ENCODE peak calls at places on chromosome 19, in six cellular contexts. One of them, this sample, is unnamed.
A peak's percentile ranks its signal among the peaks of the same experiment; 100 is the strongest.

GRCh38 chr19:2171349-2172145 is 7.8 kb downstream of the DOT1L start:
- DNase-seq in OCI-LY7: peak; percentile 82
- DNase-seq in heart left ventricle: peak; percentile 71
- DNase-seq in dorsolateral prefrontal cortex: no peak
- DNase-seq in cardiac fibroblast: peak; percentile 49
- DNase-seq in H1: peak; percentile 63
- DNase-seq in this sample: peak; percentile 75

GRCh38 chr19:5804516-5805464 is at the start of gene NRTN:
- DNase-seq in OCI-LY7: peak; percentile 67
- DNase-seq in dorsolateral prefrontal cortex: no peak
- DNase-seq in H1: peak; percentile 77
- DNase-seq in cardiac fibroblast: no peak
- DNase-seq in heart left ventricle: no peak
- DNase-seq in this sample: no peak

GRCh38 chr19:32911467-32911866 is 41.9 kb upstream of the SLC7A9 start:
- DNase-seq in OCI-LY7: no peak
- DNase-seq in heart left ventricle: no peak
- DNase-seq in H1: no peak
- DNase-seq in cardiac fibroblast: no peak
- DNase-seq in dorsolateral prefrontal cortex: no peak
- DNase-seq in this sample: no peak

GRCh38 chr19:2962018-2962670 is 15.2 kb upstream of the TLE6 start:
- DNase-seq in dorsolateral prefrontal cortex: peak; percentile 56
- DNase-seq in OCI-LY7: peak; percentile 87
- DNase-seq in H1: peak; percentile 69
- DNase-seq in cardiac fibroblast: peak; percentile 92
- DNase-seq in heart left ventricle: peak; percentile 45
- DNase-seq in this sample: peak; percentile 88

GRCh38 chr19:38036707-38037106 is 129.7 kb downstream of the SIPA1L3 start:
- DNase-seq in dorsolateral prefrontal cortex: no peak
- DNase-seq in H1: no peak
- DNase-seq in heart left ventricle: no peak
- DNase-seq in cardiac fibroblast: no peak
- DNase-seq in OCI-LY7: peak; percentile 69
- DNase-seq in this sample: no peak

GRCh38 chr19:632228-633067 is 889 bp downstream of the POLRMT start:
- DNase-seq in heart left ventricle: no peak
- DNase-seq in OCI-LY7: peak; percentile 63
- DNase-seq in dorsolateral prefrontal cortex: no peak
- DNase-seq in cardiac fibroblast: peak; percentile 65
- DNase-seq in H1: peak; percentile 73
- DNase-seq in this sample: no peak

GRCh38 chr19:15378529-15379082 is 981 bp downstream of the AKAP8 start:
- DNase-seq in heart left ventricle: no peak
- DNase-seq in cardiac fibroblast: peak; percentile 61
- DNase-seq in OCI-LY7: peak; percentile 73
- DNase-seq in H1: no peak
- DNase-seq in dorsolateral prefrontal cortex: peak; percentile 41
- DNase-seq in this sample: peak; percentile 27

GRCh38 chr19:30523791-30524190 is 151.6 kb downstream of the ZNF536 start:
- DNase-seq in dorsolateral prefrontal cortex: no peak
- DNase-seq in OCI-LY7: no peak
- DNase-seq in cardiac fibroblast: no peak
- DNase-seq in heart left ventricle: no peak
- DNase-seq in H1: no peak
- DNase-seq in this sample: no peak

GRCh38 chr19:10552596-10553053 is 8.9 kb downstream of the ATG4D start:
- DNase-seq in H1: peak; percentile 85
- DNase-seq in heart left ventricle: no peak
- DNase-seq in cardiac fibroblast: peak; percentile 44
- DNase-seq in dorsolateral prefrontal cortex: peak; percentile 28
- DNase-seq in OCI-LY7: peak; percentile 65
- DNase-seq in this sample: peak; percentile 85

GRCh38 chr19:1466018-1466460 is 13.0 kb downstream of the C19orf25 start:
- DNase-seq in OCI-LY7: no peak
- DNase-seq in heart left ventricle: no peak
- DNase-seq in H1: peak; percentile 63
- DNase-seq in dorsolateral prefrontal cortex: no peak
- DNase-seq in cardiac fibroblast: no peak
- DNase-seq in this sample: no peak

GRCh38 chr19:5090780-5091575 is 122.1 kb downstream of the KDM4B start:
- DNase-seq in OCI-LY7: no peak
- DNase-seq in dorsolateral prefrontal cortex: peak; percentile 66
- DNase-seq in H1: no peak
- DNase-seq in heart left ventricle: peak; percentile 73
- DNase-seq in cardiac fibroblast: peak; percentile 14
- DNase-seq in this sample: peak; percentile 35

GRCh38 chr19:56333506-56333905 is 18.9 kb upstream of the ZSCAN5A start:
- DNase-seq in heart left ventricle: no peak
- DNase-seq in OCI-LY7: peak; percentile 61
- DNase-seq in cardiac fibroblast: peak; percentile 80
- DNase-seq in dorsolateral prefrontal cortex: no peak
- DNase-seq in H1: peak; percentile 49
- DNase-seq in this sample: peak; percentile 65

GRCh38 chr19:2686347-2686746 is 16.1 kb downstream of the GNG7 start:
- DNase-seq in heart left ventricle: no peak
- DNase-seq in H1: no peak
- DNase-seq in OCI-LY7: no peak
- DNase-seq in cardiac fibroblast: no peak
- DNase-seq in dorsolateral prefrontal cortex: peak; percentile 63
- DNase-seq in this sample: no peak

GRCh38 chr19:50025794-50026549 is at the start of gene ZNF473:
- DNase-seq in dorsolateral prefrontal cortex: peak; percentile 96
- DNase-seq in heart left ventricle: peak; percentile 96
- DNase-seq in OCI-LY7: peak; percentile 97
- DNase-seq in cardiac fibroblast: peak; percentile 98
- DNase-seq in H1: peak; percentile 90
- DNase-seq in this sample: no peak

GRCh38 chr19:50250450-50251136 is 47.2 kb downstream of the MYH14 start:
- DNase-seq in OCI-LY7: no peak
- DNase-seq in dorsolateral prefrontal cortex: no peak
- DNase-seq in cardiac fibroblast: no peak
- DNase-seq in H1: no peak
- DNase-seq in heart left ventricle: no peak
- DNase-seq in this sample: no peak

GRCh38 chr19:18915639-18916038 is 3.5 kb downstream of the COPE start:
- DNase-seq in H1: peak; percentile 68
- DNase-seq in heart left ventricle: no peak
- DNase-seq in cardiac fibroblast: peak; percentile 44
- DNase-seq in dorsolateral prefrontal cortex: peak; percentile 78
- DNase-seq in OCI-LY7: peak; percentile 41
- DNase-seq in this sample: peak; percentile 45

GRCh38 chr19:46840157-46840942 is 10.3 kb downstream of the AP2S1 start:
- DNase-seq in cardiac fibroblast: peak; percentile 79
- DNase-seq in heart left ventricle: peak; percentile 49
- DNase-seq in dorsolateral prefrontal cortex: peak; percentile 42
- DNase-seq in OCI-LY7: peak; percentile 81
- DNase-seq in H1: peak; percentile 60
- DNase-seq in this sample: peak; percentile 64

DNA sequence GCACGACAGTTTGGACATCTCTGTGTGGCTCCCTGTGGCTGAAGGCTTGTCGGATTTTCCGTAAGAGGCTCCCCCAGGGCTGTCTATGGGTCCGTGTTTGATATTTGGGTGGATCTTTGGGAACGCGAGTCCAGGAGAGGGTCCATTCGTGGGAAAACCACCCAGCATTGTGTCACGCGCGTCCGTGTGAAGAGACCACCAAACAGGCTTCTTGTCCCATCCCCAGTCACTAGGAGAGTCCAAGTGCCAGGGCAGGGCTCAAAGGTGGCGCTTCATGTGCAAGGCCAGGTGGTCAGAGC is 2.4 kb downstream of the KLF1 start:
- DNase-seq in dorsolateral prefrontal cortex: no peak
- DNase-seq in H1: no peak
- DNase-seq in cardiac fibroblast: no peak
- DNase-seq in OCI-LY7: no peak
- DNase-seq in heart left ventricle: no peak
- DNase-seq in this sample: no peak
- H3K4me3 ChIP-seq in dorsolateral prefrontal cortex: no peak overlapping the region
- H3K4me3 ChIP-seq in H1: peak overlapping the region; percentile 3
- H3K4me3 ChIP-seq in cardiac fibroblast: no peak overlapping the region
- H3K4me3 ChIP-seq in OCI-LY7: peak overlapping the region; percentile 58
- H3K4me3 ChIP-seq in heart left ventricle: no peak overlapping the region
- H3K4me3 ChIP-seq in this sample: peak overlapping the region; percentile 46

GRCh38 chr19:48530044-48530720 is 18.5 kb upstream of the LMTK3 start:
- DNase-seq in H1: no peak
- DNase-seq in cardiac fibroblast: no peak
- DNase-seq in heart left ventricle: no peak
- DNase-seq in OCI-LY7: no peak
- DNase-seq in dorsolateral prefrontal cortex: no peak
- DNase-seq in this sample: no peak

GRCh38 chr19:48537541-48537940 is 14.4 kb upstream of the SULT2B1 start:
- DNase-seq in heart left ventricle: no peak
- DNase-seq in dorsolateral prefrontal cortex: no peak
- DNase-seq in OCI-LY7: no peak
- DNase-seq in H1: no peak
- DNase-seq in cardiac fibroblast: no peak
- DNase-seq in this sample: no peak

GRCh38 chr19:48529156-48529555 is 17.5 kb upstream of the LMTK3 start:
- DNase-seq in H1: no peak
- DNase-seq in dorsolateral prefrontal cortex: no peak
- DNase-seq in heart left ventricle: no peak
- DNase-seq in OCI-LY7: no peak
- DNase-seq in cardiac fibroblast: no peak
- DNase-seq in this sample: no peak

GRCh38 chr19:48530770-48531169 is 19.1 kb upstream of the LMTK3 start:
- DNase-seq in OCI-LY7: no peak
- DNase-seq in cardiac fibroblast: no peak
- DNase-seq in heart left ventricle: no peak
- DNase-seq in dorsolateral prefrontal cortex: no peak
- DNase-seq in H1: no peak
- DNase-seq in this sample: no peak

DNA sequence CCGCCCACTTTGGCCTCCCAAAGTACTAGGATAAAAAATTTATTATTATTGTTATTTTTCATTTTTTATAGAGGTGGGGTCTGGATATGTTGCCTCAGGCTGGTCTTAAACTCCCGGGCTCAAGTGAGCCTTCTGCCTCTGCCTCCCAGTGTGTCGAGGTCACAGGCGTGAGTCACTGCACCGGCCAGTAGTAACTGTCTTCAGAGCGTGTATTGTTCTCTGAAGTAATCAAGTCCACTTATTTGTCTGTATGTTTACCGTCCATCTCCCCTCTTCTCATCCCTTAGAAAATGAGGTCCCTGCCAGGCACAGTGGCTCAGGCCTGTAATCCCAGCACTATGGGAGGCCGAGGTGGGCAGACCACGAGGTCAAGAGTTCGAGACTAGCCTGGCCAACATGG is 18.2 kb upstream of the SULT2B1 start:
- DNase-seq in H1: no peak
- DNase-seq in heart left ventricle: no peak
- DNase-seq in dorsolateral prefrontal cortex: no peak
- DNase-seq in cardiac fibroblast: no peak
- DNase-seq in OCI-LY7: no peak
- DNase-seq in this sample: no peak
- H3K4me3 ChIP-seq in H1: no peak overlapping the region
- H3K4me3 ChIP-seq in heart left ventricle: no peak overlapping the region
- H3K4me3 ChIP-seq in dorsolateral prefrontal cortex: no peak overlapping the region
- H3K4me3 ChIP-seq in cardiac fibroblast: no peak overlapping the region
- H3K4me3 ChIP-seq in OCI-LY7: no peak overlapping the region
- H3K4me3 ChIP-seq in this sample: no peak overlapping the region

GRCh38 chr19:42038675-42039074 is 31.3 kb downstream of the GRIK5 start:
- DNase-seq in cardiac fibroblast: no peak
- DNase-seq in heart left ventricle: peak; percentile 87
- DNase-seq in OCI-LY7: no peak
- DNase-seq in H1: no peak
- DNase-seq in dorsolateral prefrontal cortex: peak; percentile 66
- DNase-seq in this sample: no peak

GRCh38 chr19:42045575-42045974 is 24.4 kb downstream of the GRIK5 start:
- DNase-seq in dorsolateral prefrontal cortex: no peak
- DNase-seq in OCI-LY7: no peak
- DNase-seq in H1: no peak
- DNase-seq in heart left ventricle: no peak
- DNase-seq in cardiac fibroblast: no peak
- DNase-seq in this sample: no peak

GRCh38 chr19:42040031-42040430 is 30.0 kb downstream of the GRIK5 start:
- DNase-seq in cardiac fibroblast: no peak
- DNase-seq in dorsolateral prefrontal cortex: no peak
- DNase-seq in OCI-LY7: no peak
- DNase-seq in heart left ventricle: no peak
- DNase-seq in H1: no peak
- DNase-seq in this sample: no peak

GRCh38 chr19:42037649-42038048 is 32.4 kb downstream of the GRIK5 start:
- DNase-seq in OCI-LY7: no peak
- DNase-seq in H1: no peak
- DNase-seq in cardiac fibroblast: no peak
- DNase-seq in dorsolateral prefrontal cortex: no peak
- DNase-seq in heart left ventricle: peak; percentile 39
- DNase-seq in this sample: no peak

GRCh38 chr19:42042455-42043170 is 27.4 kb downstream of the GRIK5 start:
- DNase-seq in cardiac fibroblast: no peak
- DNase-seq in heart left ventricle: no peak
- DNase-seq in dorsolateral prefrontal cortex: peak; percentile 58
- DNase-seq in OCI-LY7: no peak
- DNase-seq in H1: no peak
- DNase-seq in this sample: no peak
- H3K4me3 ChIP-seq in cardiac fibroblast: no peak overlapping the region
- H3K4me3 ChIP-seq in heart left ventricle: no peak overlapping the region
- H3K4me3 ChIP-seq in dorsolateral prefrontal cortex: no peak overlapping the region
- H3K4me3 ChIP-seq in OCI-LY7: no peak overlapping the region
- H3K4me3 ChIP-seq in H1: no peak overlapping the region
- H3K4me3 ChIP-seq in this sample: no peak overlapping the region

GRCh38 chr19:53554804-53555203 is 16.9 kb downstream of the ZNF331 start:
- DNase-seq in cardiac fibroblast: no peak
- DNase-seq in H1: no peak
- DNase-seq in OCI-LY7: no peak
- DNase-seq in dorsolateral prefrontal cortex: no peak
- DNase-seq in heart left ventricle: no peak
- DNase-seq in this sample: no peak

GRCh38 chr19:53553159-53553558 is 15.2 kb downstream of the ZNF331 start:
- DNase-seq in dorsolateral prefrontal cortex: no peak
- DNase-seq in heart left ventricle: no peak
- DNase-seq in H1: no peak
- DNase-seq in OCI-LY7: no peak
- DNase-seq in cardiac fibroblast: no peak
- DNase-seq in this sample: no peak

GRCh38 chr19:53558404-53558803 is 20.5 kb downstream of the ZNF331 start:
- DNase-seq in H1: no peak
- DNase-seq in heart left ventricle: no peak
- DNase-seq in OCI-LY7: no peak
- DNase-seq in dorsolateral prefrontal cortex: no peak
- DNase-seq in cardiac fibroblast: no peak
- DNase-seq in this sample: no peak

GRCh38 chr19:53553865-53554791 is 16.2 kb downstream of the ZNF331 start:
- DNase-seq in cardiac fibroblast: peak; percentile 87
- DNase-seq in dorsolateral prefrontal cortex: peak; percentile 81
- DNase-seq in heart left ventricle: peak; percentile 90
- DNase-seq in OCI-LY7: no peak
- DNase-seq in H1: peak; percentile 47
- DNase-seq in this sample: peak; percentile 75

DNA sequence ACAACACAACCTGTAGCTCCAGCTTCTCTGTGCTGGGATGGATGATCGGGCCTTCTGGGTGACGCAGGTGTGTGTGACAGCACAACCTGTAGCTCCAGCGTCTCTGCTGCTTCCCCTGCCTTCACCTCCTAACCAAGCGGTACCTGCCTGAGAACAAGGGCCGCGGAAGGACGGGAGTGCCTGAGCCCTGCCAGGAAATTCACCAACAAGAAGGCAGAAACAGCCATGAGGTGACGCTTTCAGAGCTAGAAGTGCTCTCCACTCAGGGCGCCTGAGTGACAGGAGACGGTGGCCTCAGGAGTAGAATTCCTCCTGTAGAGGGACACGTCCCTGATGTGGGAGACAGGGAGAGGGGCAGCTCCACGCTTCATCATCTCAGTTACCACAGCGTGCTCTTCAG is 17.4 kb downstream of the ZNF331 start:
- DNase-seq in heart left ventricle: no peak
- DNase-seq in H1: no peak
- DNase-seq in OCI-LY7: no peak
- DNase-seq in cardiac fibroblast: no peak
- DNase-seq in dorsolateral prefrontal cortex: no peak
- DNase-seq in this sample: no peak
- H3K4me3 ChIP-seq in heart left ventricle: peak overlapping the region; percentile 75
- H3K4me3 ChIP-seq in H1: no peak overlapping the region
- H3K4me3 ChIP-seq in OCI-LY7: no peak overlapping the region
- H3K4me3 ChIP-seq in cardiac fibroblast: peak overlapping the region; percentile 58
- H3K4me3 ChIP-seq in dorsolateral prefrontal cortex: peak overlapping the region; percentile 63
- H3K4me3 ChIP-seq in this sample: no peak overlapping the region